ENCODE peak calls at places on chromosome 4, in ten cellular contexts. G is endothelial cell of umbilical vein, H is SK-N-SH, J is neural progenitor cell, E is fibroblast of lung, S is HCT116, M is H9, D is IMR-90, W is hepatocyte, I is PC-3. Y is an unnamed sample.

GRCh38 chr4:21921526-21922180 is 26.9 kb downstream of the KCNIP4 start:
- DNase-seq in E (no peak), G (no peak), H (no peak), J (no peak), I (no peak), D (no peak), M (no peak), S (no peak), W (no peak), Y (no peak)

GRCh38 chr4:38914859-38915258 is 47.3 kb downstream of the FAM114A1 start:
- DNase-seq in G (no peak), J (no peak), S (no peak), D (no peak), M (no peak), E (no peak), W (no peak), H (no peak), I (no peak), Y (no peak)

GRCh38 chr4:89294583-89295244 is 12.9 kb downstream of the GPRIN3 start:
- DNase-seq in M (no peak), E (no peak), J (no peak), S (no peak), W (no peak), G (peak), D (no peak), H (no peak), I (no peak), Y (no peak)

GRCh38 chr4:109588176-109588575 is 28.1 kb downstream of the MCUB start:
- DNase-seq in G (no peak), I (no peak), H (no peak), S (no peak), J (no peak), D (no peak), W (no peak), E (no peak), M (no peak), Y (no peak)

GRCh38 chr4:7189475-7190277 is 2.7 kb upstream of the SORCS2 start:
- DNase-seq in W (peak), S (no peak), G (no peak), H (no peak), J (peak), D (no peak), I (peak), E (no peak), M (peak), Y (no peak)

GRCh38 chr4:173264245-173264959 is 69.8 kb downstream of the HMGB2 start:
- DNase-seq in E (peak), H (peak), J (peak), S (no peak), M (no peak), G (peak), I (no peak), W (no peak), D (peak), Y (peak)

GRCh38 chr4:80407246-80407645 is 71.7 kb downstream of the CFAP299 start:
- DNase-seq in G (no peak), E (peak), M (no peak), W (no peak), I (peak), H (no peak), S (no peak), D (peak), J (no peak), Y (peak)

GRCh38 chr4:1310031-1310795 is 20.5 kb downstream of the MAEA start:
- DNase-seq in I (no peak), J (no peak), M (no peak), G (no peak), D (peak), W (no peak), S (no peak), H (no peak), E (no peak), Y (no peak)

GRCh38 chr4:161496-162284 is 37.4 kb downstream of the ZNF718 start:
- DNase-seq in G (no peak), M (no peak), H (no peak), J (no peak), I (no peak), D (no peak), W (no peak), S (no peak), E (no peak), Y (no peak)

GRCh38 chr4:10694151-10694825 is 9.7 kb upstream of the CLNK start:
- DNase-seq in E (peak), G (no peak), W (no peak), H (no peak), J (no peak), I (peak), D (peak), S (no peak), M (no peak), Y (no peak)

GRCh38 chr4:24991015-24991414 is 39.7 kb downstream of the LGI2 start:
- DNase-seq in J (no peak), W (no peak), D (peak), I (peak), G (peak), E (peak), S (no peak), M (no peak), H (no peak), Y (peak)

GRCh38 chr4:41728571-41728908 is 20.0 kb downstream of the PHOX2B start:
- DNase-seq in J (no peak), E (no peak), H (no peak), S (no peak), I (peak), W (no peak), M (no peak), D (peak), G (no peak), Y (no peak)

GRCh38 chr4:53653484-53654053 is 62.3 kb upstream of the LNX1 start:
- DNase-seq in I (no peak), E (no peak), S (no peak), D (peak), W (peak), G (peak), M (no peak), H (peak), J (peak), Y (no peak)

GRCh38 chr4:7815562-7815961 is 124.1 kb downstream of the AFAP1 start:
- DNase-seq in W (no peak), E (peak), S (no peak), D (peak), J (no peak), M (no peak), I (no peak), G (no peak), H (no peak), Y (peak)

GRCh38 chr4:183831689-183832088 is 73.4 kb upstream of the STOX2 start:
- DNase-seq in J (no peak), I (no peak), M (no peak), H (no peak), G (no peak), W (no peak), S (no peak), D (no peak), E (no peak), Y (no peak)

GRCh38 chr4:931194-931959 is 739 bp downstream of the GAK start:
- DNase-seq in S (no peak), D (peak), W (peak), G (peak), M (no peak), J (no peak), E (peak), I (no peak), H (peak), Y (peak)

GRCh38 chr4:39278476-39278875 is 87.7 kb downstream of the RFC1 start:
- DNase-seq in S (no peak), J (no peak), D (no peak), G (no peak), I (no peak), E (no peak), H (no peak), W (no peak), M (no peak), Y (no peak)

GRCh38 chr4:19689511-19689910 is 562.2 kb upstream of the SLIT2 start:
- DNase-seq in J (no peak), H (no peak), E (peak), W (no peak), M (no peak), G (peak), S (no peak), I (peak), D (peak), Y (peak)

GRCh38 chr4:185142911-185143595 is at the start of gene SLC25A4:
- DNase-seq in M (peak), D (peak), G (peak), I (peak), W (peak), E (peak), J (peak), H (peak), S (peak), Y (peak)

GRCh38 chr4:81648576-81649272 is 177.0 kb upstream of the RASGEF1B start:
- DNase-seq in G (no peak), E (peak), I (no peak), H (no peak), J (no peak), D (no peak), M (no peak), W (no peak), S (no peak), Y (peak)

GRCh38 chr4:95248713-95249401 is 299.9 kb downstream of the UNC5C start:
- DNase-seq in G (no peak), W (peak), D (no peak), S (peak), E (no peak), H (no peak), J (no peak), I (peak), M (no peak), Y (no peak)

GRCh38 chr4:56320293-56320692 is 67.0 kb downstream of the AASDH start:
- DNase-seq in E (peak), D (peak), W (no peak), S (no peak), H (no peak), I (peak), M (no peak), J (no peak), G (no peak), Y (peak)

GRCh38 chr4:132642196-132642817 is 506.8 kb upstream of the PCDH10 start:
- DNase-seq in D (peak), J (peak), M (peak), S (peak), E (peak), G (peak), I (peak), H (peak), W (peak), Y (peak)

GRCh38 chr4:155122382-155122781 is 86.1 kb upstream of the NPY2R start:
- DNase-seq in D (no peak), E (no peak), G (no peak), S (no peak), W (no peak), J (no peak), H (no peak), I (no peak), M (no peak), Y (no peak)

GRCh38 chr4:118351851-118352827 is 664 bp downstream of the PRSS12 start:
- DNase-seq in H (peak), I (no peak), J (peak), E (no peak), W (peak), D (peak), G (no peak), S (peak), M (peak), Y (no peak)

GRCh38 chr4:16140520-16141249 is 56.9 kb upstream of the PROM1 start:
- DNase-seq in M (no peak), G (peak), W (peak), S (peak), I (peak), H (no peak), E (peak), D (peak), J (no peak), Y (peak)

GRCh38 chr4:165394275-165394674 is 15.5 kb downstream of the CPE start:
- DNase-seq in J (no peak), D (peak), W (no peak), G (peak), S (no peak), H (no peak), E (peak), M (no peak), I (peak), Y (peak)

GRCh38 chr4:184784628-184785257 is 41.0 kb downstream of the ACSL1 start:
- DNase-seq in M (no peak), D (no peak), S (no peak), E (no peak), G (no peak), J (no peak), W (no peak), H (peak), I (no peak), Y (no peak)

GRCh38 chr4:75248770-75249467 is 265.3 kb downstream of the RCHY1 start:
- DNase-seq in W (peak), D (no peak), M (no peak), J (no peak), E (no peak), G (peak), H (no peak), I (peak), S (no peak), Y (no peak)

GRCh38 chr4:53234669-53235068 is 131.2 kb downstream of the SCFD2 start:
- DNase-seq in M (no peak), G (no peak), J (no peak), E (no peak), W (no peak), S (no peak), H (no peak), I (no peak), D (no peak), Y (no peak)

GRCh38 chr4:16573744-16574143 is 324.7 kb downstream of the LDB2 start:
- DNase-seq in S (no peak), H (no peak), I (peak), W (no peak), D (peak), E (peak), M (no peak), J (no peak), G (no peak), Y (peak)

GRCh38 chr4:119212964-119213606 is 572 bp downstream of the USP53 start:
- DNase-seq in H (peak), W (peak), G (peak), E (peak), S (peak), M (peak), I (peak), J (peak), D (peak), Y (peak)

GRCh38 chr4:31045724-31046318 is 325.7 kb downstream of the PCDH7 start:
- DNase-seq in E (peak), H (no peak), G (peak), W (peak), J (no peak), S (no peak), I (peak), D (peak), M (no peak), Y (peak)
- TF ChIP-seq CTCF in E (peak), H (peak), G (peak), W (peak), J (peak), S (peak), I (peak), D (peak), M (peak), Y (peak)

GRCh38 chr4:26510334-26510705 is 20.0 kb upstream of the CCKAR start:
- DNase-seq in J (no peak), D (no peak), I (no peak), E (no peak), W (no peak), S (no peak), M (no peak), G (no peak), H (no peak), Y (no peak)
- H2AFZ ChIP-seq in J (peak), D (peak), I (no peak), E (no peak), W (no peak), S (no peak), M (no peak), G (no peak), H (no peak), Y (peak)

GRCh38 chr4:107740381-107740780 is 20.3 kb upstream of the PAPSS1 start:
- DNase-seq in I (peak), D (peak), H (no peak), M (no peak), J (peak), E (peak), W (no peak), S (no peak), G (peak), Y (no peak)
- TF ChIP-seq CTCF in I (peak), D (no peak), H (peak), M (peak), J (peak), E (no peak), W (peak), S (peak), G (peak), Y (peak)

GRCh38 chr4:113901994-113902787 is 77.3 kb downstream of the ARSJ start:
- DNase-seq in D (no peak), M (no peak), W (peak), S (no peak), J (no peak), I (peak), G (peak), E (no peak), H (no peak), Y (no peak)
- H2AFZ ChIP-seq in D (no peak), M (no peak), W (peak), S (no peak), J (no peak), I (no peak), G (no peak), E (no peak), H (no peak), Y (no peak)

GRCh38 chr4:108531461-108531860 is 88.9 kb upstream of the RPL34 start:
- DNase-seq in E (no peak), J (no peak), D (no peak), W (no peak), I (no peak), S (no peak), H (no peak), G (peak), M (no peak), Y (no peak)

GRCh38 chr4:108527729-108528128 is 92.6 kb upstream of the RPL34 start:
- DNase-seq in I (no peak), W (no peak), G (no peak), M (no peak), D (no peak), H (no peak), E (no peak), S (no peak), J (no peak), Y (no peak)

GRCh38 chr4:108529984-108530901 is 90.1 kb upstream of the RPL34 start:
- DNase-seq in J (no peak), G (no peak), D (no peak), E (no peak), M (no peak), W (no peak), H (no peak), S (no peak), I (no peak), Y (no peak)

GRCh38 chr4:108532187-108532586 is 88.2 kb upstream of the RPL34 start:
- DNase-seq in S (no peak), D (no peak), E (no peak), J (no peak), W (no peak), I (no peak), G (no peak), H (no peak), M (no peak), Y (no peak)

DNA sequence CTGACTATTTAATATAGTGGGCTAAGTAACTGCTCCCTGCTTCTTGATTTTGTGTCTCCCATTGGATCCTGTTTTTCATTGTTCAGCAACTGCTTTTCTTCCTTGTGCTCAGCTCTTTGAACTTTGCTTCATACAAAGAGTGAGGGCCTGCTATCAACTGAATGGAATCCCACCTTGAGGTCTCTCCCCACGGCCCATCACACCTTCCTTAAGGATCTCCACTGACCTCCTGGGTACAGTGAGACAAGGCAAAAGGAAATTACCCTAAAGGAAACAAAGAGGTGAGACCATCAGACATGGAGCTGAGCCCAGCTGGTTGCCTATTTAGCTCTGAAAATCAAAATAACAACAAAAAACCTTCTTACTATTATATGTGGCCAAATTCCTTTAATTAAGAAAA is 91.3 kb upstream of the RPL34 start:
- DNase-seq in M (no peak), H (no peak), D (no peak), I (no peak), S (no peak), W (no peak), E (no peak), J (no peak), G (no peak), Y (no peak)
- TF ChIP-seq CTCF in M (no peak), H (no peak), D (no peak), I (no peak), S (no peak), W (no peak), E (no peak), J (no peak), G (no peak), Y (no peak)

GRCh38 chr4:146040623-146041022 is 102.0 kb upstream of the ZNF827 start:
- DNase-seq in I (peak), H (no peak), E (no peak), J (no peak), G (no peak), W (no peak), M (no peak), D (no peak), S (no peak), Y (no peak)
- H2AFZ ChIP-seq in I (no peak), H (no peak), E (no peak), J (no peak), G (no peak), W (no peak), M (no peak), D (no peak), S (peak), Y (no peak)

GRCh38 chr4:74042681-74043080 is 4.2 kb upstream of the CXCL3 start:
- DNase-seq in S (no peak), D (no peak), M (peak), E (no peak), I (peak), H (no peak), G (no peak), J (no peak), W (peak), Y (no peak)

GRCh38 chr4:74041418-74041817 is 2.9 kb upstream of the CXCL3 start:
- DNase-seq in I (no peak), J (no peak), H (no peak), D (no peak), M (no peak), W (no peak), G (no peak), E (no peak), S (no peak), Y (no peak)

GRCh38 chr4:74039065-74039763 is 725 bp upstream of the CXCL3 start:
- DNase-seq in M (no peak), J (no peak), I (peak), W (no peak), E (peak), G (peak), S (no peak), D (peak), H (peak), Y (no peak)

GRCh38 chr4:74037076-74037475 is 1.4 kb downstream of the CXCL3 start:
- DNase-seq in W (no peak), D (no peak), S (no peak), I (peak), M (peak), G (no peak), H (no peak), J (peak), E (no peak), Y (no peak)

GRCh38 chr4:74038161-74039064 is at the start of gene CXCL3:
- DNase-seq in E (peak), G (peak), D (peak), W (peak), H (peak), S (no peak), I (peak), M (peak), J (peak), Y (no peak)
- TF ChIP-seq CTCF in E (no peak), G (peak), D (peak), W (peak), H (peak), S (peak), I (peak), M (peak), J (peak), Y (no peak)

DNA sequence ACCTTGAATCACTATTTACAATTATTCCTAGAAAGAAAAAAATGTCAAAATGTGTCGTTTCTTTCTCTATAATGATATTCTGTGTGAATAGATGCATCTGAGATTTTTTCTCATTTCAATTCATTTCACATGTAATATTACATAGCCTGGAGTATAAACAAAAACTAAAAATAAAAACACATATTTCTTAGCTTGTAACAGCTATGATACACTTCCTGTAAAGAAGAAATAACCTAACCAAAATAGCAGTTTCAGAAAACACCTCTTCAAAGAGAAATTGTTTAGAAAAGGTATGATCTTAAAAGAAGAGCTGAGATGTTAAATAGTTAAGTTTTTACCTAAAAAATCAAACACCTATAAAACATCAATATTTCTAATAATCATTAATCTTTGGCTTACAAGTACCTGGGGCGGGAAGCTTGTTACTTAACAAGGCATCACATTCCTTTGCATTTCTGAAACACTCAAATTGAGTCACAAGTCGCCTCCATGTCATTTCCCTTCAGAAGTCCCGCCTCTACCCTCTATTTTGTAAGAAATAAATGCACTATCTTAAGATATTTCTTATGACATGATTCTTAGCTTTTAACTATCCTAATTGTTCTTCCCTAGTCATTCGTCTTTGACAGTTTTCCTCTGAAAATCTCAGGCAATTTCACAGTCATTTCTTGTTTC is 76.5 kb downstream of the PCDH18 start:
- DNase-seq in H (no peak), D (no peak), E (no peak), I (no peak), W (no peak), M (no peak), J (no peak), S (no peak), G (no peak), Y (no peak)
- H2AFZ ChIP-seq in H (no peak), D (no peak), E (no peak), I (no peak), W (no peak), M (no peak), J (no peak), S (peak), G (no peak), Y (no peak)

GRCh38 chr4:3136454-3136853 is 62.0 kb downstream of the HTT start:
- DNase-seq in M (no peak), D (peak), G (peak), E (no peak), S (no peak), W (no peak), J (no peak), H (no peak), I (peak), Y (no peak)
- TF ChIP-seq CTCF in M (peak), D (peak), G (no peak), E (peak), S (peak), W (peak), J (peak), H (peak), I (peak), Y (no peak)